ENCODE peak calls at places on chromosomes 5 and 9, in nine cellular contexts. One of them, this sample, is unnamed.

GRCh38 chr5:38780950-38781349 is 64.9 kb upstream of the OSMR start:
- DNase-seq in AG04450: peak
- DNase-seq in naive thymus-derived CD4-positive, alpha-beta T cell: no peak
- DNase-seq in iPS-NIHi11: no peak
- DNase-seq in NCI-H1694: no peak
- DNase-seq in left cardiac atrium: peak
- DNase-seq in activated naive CD4-positive, alpha-beta T cell: no peak
- DNase-seq in foreskin fibroblast: peak
- DNase-seq in RWPE1: peak
- DNase-seq in this sample: peak

GRCh38 chr5:50744761-50745160 is 78.3 kb downstream of the PARP8 start:
- DNase-seq in left cardiac atrium: no peak
- DNase-seq in NCI-H1694: no peak
- DNase-seq in foreskin fibroblast: peak
- DNase-seq in naive thymus-derived CD4-positive, alpha-beta T cell: peak
- DNase-seq in activated naive CD4-positive, alpha-beta T cell: no peak
- DNase-seq in RWPE1: no peak
- DNase-seq in iPS-NIHi11: no peak
- DNase-seq in AG04450: peak
- DNase-seq in this sample: peak

GRCh38 chr9:1051286-1052118 is 1.3 kb downstream of the DMRT2 start:
- DNase-seq in NCI-H1694: no peak
- DNase-seq in RWPE1: no peak
- DNase-seq in left cardiac atrium: no peak
- DNase-seq in iPS-NIHi11: peak
- DNase-seq in AG04450: no peak
- DNase-seq in foreskin fibroblast: no peak
- DNase-seq in naive thymus-derived CD4-positive, alpha-beta T cell: no peak
- DNase-seq in activated naive CD4-positive, alpha-beta T cell: no peak
- DNase-seq in this sample: no peak

GRCh38 chr5:168713051-168713450 is 133.9 kb upstream of the PANK3 start:
- DNase-seq in naive thymus-derived CD4-positive, alpha-beta T cell: no peak
- DNase-seq in AG04450: no peak
- DNase-seq in left cardiac atrium: no peak
- DNase-seq in iPS-NIHi11: no peak
- DNase-seq in activated naive CD4-positive, alpha-beta T cell: no peak
- DNase-seq in NCI-H1694: no peak
- DNase-seq in RWPE1: no peak
- DNase-seq in foreskin fibroblast: no peak
- DNase-seq in this sample: no peak

GRCh38 chr9:83633260-83633659 is 10.3 kb downstream of the IDNK start:
- DNase-seq in left cardiac atrium: no peak
- DNase-seq in NCI-H1694: no peak
- DNase-seq in activated naive CD4-positive, alpha-beta T cell: no peak
- DNase-seq in RWPE1: no peak
- DNase-seq in foreskin fibroblast: no peak
- DNase-seq in AG04450: no peak
- DNase-seq in naive thymus-derived CD4-positive, alpha-beta T cell: no peak
- DNase-seq in iPS-NIHi11: no peak
- DNase-seq in this sample: no peak

GRCh38 chr9:129156163-129156562 is 21.9 kb downstream of the IER5L start:
- DNase-seq in AG04450: no peak
- DNase-seq in left cardiac atrium: no peak
- DNase-seq in RWPE1: no peak
- DNase-seq in iPS-NIHi11: no peak
- DNase-seq in naive thymus-derived CD4-positive, alpha-beta T cell: no peak
- DNase-seq in activated naive CD4-positive, alpha-beta T cell: no peak
- DNase-seq in foreskin fibroblast: no peak
- DNase-seq in NCI-H1694: no peak
- DNase-seq in this sample: no peak

GRCh38 chr5:105392710-105393149 is 1830.1 kb upstream of the NUDT12 start:
- DNase-seq in iPS-NIHi11: no peak
- DNase-seq in naive thymus-derived CD4-positive, alpha-beta T cell: no peak
- DNase-seq in activated naive CD4-positive, alpha-beta T cell: no peak
- DNase-seq in AG04450: no peak
- DNase-seq in left cardiac atrium: no peak
- DNase-seq in foreskin fibroblast: no peak
- DNase-seq in NCI-H1694: no peak
- DNase-seq in RWPE1: no peak
- DNase-seq in this sample: no peak

GRCh38 chr5:97044057-97044456 is 98.4 kb downstream of the LIX1 start:
- DNase-seq in iPS-NIHi11: peak
- DNase-seq in AG04450: no peak
- DNase-seq in left cardiac atrium: peak
- DNase-seq in foreskin fibroblast: peak
- DNase-seq in NCI-H1694: no peak
- DNase-seq in naive thymus-derived CD4-positive, alpha-beta T cell: no peak
- DNase-seq in RWPE1: no peak
- DNase-seq in activated naive CD4-positive, alpha-beta T cell: no peak
- DNase-seq in this sample: peak

GRCh38 chr5:131019601-131020315 is 145.3 kb downstream of the HINT1 start:
- DNase-seq in iPS-NIHi11: no peak
- DNase-seq in activated naive CD4-positive, alpha-beta T cell: no peak
- DNase-seq in foreskin fibroblast: no peak
- DNase-seq in NCI-H1694: no peak
- DNase-seq in AG04450: no peak
- DNase-seq in naive thymus-derived CD4-positive, alpha-beta T cell: no peak
- DNase-seq in RWPE1: no peak
- DNase-seq in left cardiac atrium: no peak
- DNase-seq in this sample: no peak

GRCh38 chr9:121376214-121376830 is 6.3 kb upstream of the STOM start:
- DNase-seq in naive thymus-derived CD4-positive, alpha-beta T cell: no peak
- DNase-seq in NCI-H1694: no peak
- DNase-seq in iPS-NIHi11: no peak
- DNase-seq in left cardiac atrium: no peak
- DNase-seq in AG04450: no peak
- DNase-seq in foreskin fibroblast: no peak
- DNase-seq in activated naive CD4-positive, alpha-beta T cell: no peak
- DNase-seq in RWPE1: no peak
- DNase-seq in this sample: peak

GRCh38 chr5:68251386-68251785 is 35.8 kb downstream of the PIK3R1 start:
- DNase-seq in naive thymus-derived CD4-positive, alpha-beta T cell: peak
- DNase-seq in foreskin fibroblast: peak
- DNase-seq in RWPE1: peak
- DNase-seq in iPS-NIHi11: peak
- DNase-seq in NCI-H1694: no peak
- DNase-seq in AG04450: no peak
- DNase-seq in left cardiac atrium: peak
- DNase-seq in activated naive CD4-positive, alpha-beta T cell: peak
- DNase-seq in this sample: no peak

GRCh38 chr9:88775037-88775471 is 216.2 kb upstream of the S1PR3 start:
- DNase-seq in AG04450: peak
- DNase-seq in left cardiac atrium: peak
- DNase-seq in naive thymus-derived CD4-positive, alpha-beta T cell: no peak
- DNase-seq in activated naive CD4-positive, alpha-beta T cell: no peak
- DNase-seq in NCI-H1694: no peak
- DNase-seq in iPS-NIHi11: no peak
- DNase-seq in RWPE1: no peak
- DNase-seq in foreskin fibroblast: peak
- DNase-seq in this sample: no peak

GRCh38 chr5:82405618-82406199 is 127.6 kb upstream of the RPS23 start:
- DNase-seq in RWPE1: peak
- DNase-seq in iPS-NIHi11: no peak
- DNase-seq in activated naive CD4-positive, alpha-beta T cell: no peak
- DNase-seq in foreskin fibroblast: peak
- DNase-seq in AG04450: peak
- DNase-seq in left cardiac atrium: no peak
- DNase-seq in naive thymus-derived CD4-positive, alpha-beta T cell: no peak
- DNase-seq in NCI-H1694: no peak
- DNase-seq in this sample: peak

GRCh38 chr5:152142845-152143469 is 218.3 kb upstream of the GLRA1 start:
- DNase-seq in iPS-NIHi11: peak
- DNase-seq in activated naive CD4-positive, alpha-beta T cell: peak
- DNase-seq in NCI-H1694: peak
- DNase-seq in naive thymus-derived CD4-positive, alpha-beta T cell: peak
- DNase-seq in left cardiac atrium: peak
- DNase-seq in RWPE1: peak
- DNase-seq in AG04450: peak
- DNase-seq in foreskin fibroblast: peak
- DNase-seq in this sample: peak

GRCh38 chr5:55820488-55820887 is 30.7 kb upstream of the IL31RA start:
- DNase-seq in RWPE1: no peak
- DNase-seq in naive thymus-derived CD4-positive, alpha-beta T cell: no peak
- DNase-seq in activated naive CD4-positive, alpha-beta T cell: no peak
- DNase-seq in left cardiac atrium: no peak
- DNase-seq in iPS-NIHi11: no peak
- DNase-seq in NCI-H1694: no peak
- DNase-seq in foreskin fibroblast: no peak
- DNase-seq in AG04450: no peak
- DNase-seq in this sample: no peak

GRCh38 chr9:21434202-21435014 is 5.8 kb upstream of the IFNA1 start:
- DNase-seq in activated naive CD4-positive, alpha-beta T cell: no peak
- DNase-seq in iPS-NIHi11: peak
- DNase-seq in RWPE1: peak
- DNase-seq in foreskin fibroblast: peak
- DNase-seq in NCI-H1694: peak
- DNase-seq in left cardiac atrium: peak
- DNase-seq in AG04450: peak
- DNase-seq in naive thymus-derived CD4-positive, alpha-beta T cell: peak
- DNase-seq in this sample: no peak

GRCh38 chr9:116653580-116654355 is 33.3 kb upstream of the TRIM32 start:
- DNase-seq in foreskin fibroblast: no peak
- DNase-seq in left cardiac atrium: peak
- DNase-seq in NCI-H1694: no peak
- DNase-seq in RWPE1: no peak
- DNase-seq in iPS-NIHi11: no peak
- DNase-seq in activated naive CD4-positive, alpha-beta T cell: no peak
- DNase-seq in naive thymus-derived CD4-positive, alpha-beta T cell: no peak
- DNase-seq in AG04450: no peak
- DNase-seq in this sample: no peak

GRCh38 chr9:126347911-126348760 is 21.5 kb downstream of the MVB12B start:
- DNase-seq in left cardiac atrium: no peak
- DNase-seq in AG04450: no peak
- DNase-seq in naive thymus-derived CD4-positive, alpha-beta T cell: no peak
- DNase-seq in RWPE1: no peak
- DNase-seq in iPS-NIHi11: peak
- DNase-seq in foreskin fibroblast: no peak
- DNase-seq in NCI-H1694: no peak
- DNase-seq in activated naive CD4-positive, alpha-beta T cell: no peak
- DNase-seq in this sample: no peak

GRCh38 chr9:114662081-114662989 is 4.7 kb upstream of the TEX53 start:
- DNase-seq in activated naive CD4-positive, alpha-beta T cell: peak
- DNase-seq in foreskin fibroblast: no peak
- DNase-seq in AG04450: no peak
- DNase-seq in naive thymus-derived CD4-positive, alpha-beta T cell: peak
- DNase-seq in RWPE1: peak
- DNase-seq in left cardiac atrium: peak
- DNase-seq in iPS-NIHi11: peak
- DNase-seq in NCI-H1694: no peak
- DNase-seq in this sample: peak

GRCh38 chr9:133770076-133770777 is 32.1 kb upstream of the SARDH start:
- DNase-seq in naive thymus-derived CD4-positive, alpha-beta T cell: no peak
- DNase-seq in foreskin fibroblast: no peak
- DNase-seq in RWPE1: no peak
- DNase-seq in activated naive CD4-positive, alpha-beta T cell: no peak
- DNase-seq in iPS-NIHi11: no peak
- DNase-seq in NCI-H1694: no peak
- DNase-seq in left cardiac atrium: peak
- DNase-seq in AG04450: no peak
- DNase-seq in this sample: no peak

GRCh38 chr9:114154597-114155102 is 687 bp upstream of the COL27A1 start:
- DNase-seq in activated naive CD4-positive, alpha-beta T cell: no peak
- DNase-seq in AG04450: no peak
- DNase-seq in naive thymus-derived CD4-positive, alpha-beta T cell: no peak
- DNase-seq in foreskin fibroblast: no peak
- DNase-seq in iPS-NIHi11: no peak
- DNase-seq in left cardiac atrium: no peak
- DNase-seq in NCI-H1694: no peak
- DNase-seq in RWPE1: no peak
- DNase-seq in this sample: no peak

GRCh38 chr5:93349613-93350012 is 231.4 kb downstream of the NR2F1-AS1 start:
- DNase-seq in iPS-NIHi11: no peak
- DNase-seq in left cardiac atrium: no peak
- DNase-seq in RWPE1: peak
- DNase-seq in activated naive CD4-positive, alpha-beta T cell: no peak
- DNase-seq in foreskin fibroblast: peak
- DNase-seq in NCI-H1694: no peak
- DNase-seq in naive thymus-derived CD4-positive, alpha-beta T cell: no peak
- DNase-seq in AG04450: peak
- DNase-seq in this sample: no peak

GRCh38 chr5:63145167-63145566 is 566.5 kb downstream of the LRRC70 start:
- DNase-seq in RWPE1: no peak
- DNase-seq in AG04450: no peak
- DNase-seq in activated naive CD4-positive, alpha-beta T cell: no peak
- DNase-seq in left cardiac atrium: peak
- DNase-seq in naive thymus-derived CD4-positive, alpha-beta T cell: no peak
- DNase-seq in NCI-H1694: no peak
- DNase-seq in iPS-NIHi11: no peak
- DNase-seq in foreskin fibroblast: no peak
- DNase-seq in this sample: no peak

GRCh38 chr5:137598341-137598740 is 99.2 kb upstream of the SPOCK1 start:
- DNase-seq in AG04450: no peak
- DNase-seq in iPS-NIHi11: no peak
- DNase-seq in NCI-H1694: peak
- DNase-seq in activated naive CD4-positive, alpha-beta T cell: no peak
- DNase-seq in naive thymus-derived CD4-positive, alpha-beta T cell: no peak
- DNase-seq in left cardiac atrium: no peak
- DNase-seq in RWPE1: no peak
- DNase-seq in foreskin fibroblast: no peak
- DNase-seq in this sample: no peak

GRCh38 chr9:33117306-33117705 is 40.8 kb upstream of the SMU1 start:
- DNase-seq in NCI-H1694: no peak
- DNase-seq in AG04450: no peak
- DNase-seq in foreskin fibroblast: no peak
- DNase-seq in naive thymus-derived CD4-positive, alpha-beta T cell: no peak
- DNase-seq in activated naive CD4-positive, alpha-beta T cell: no peak
- DNase-seq in RWPE1: no peak
- DNase-seq in iPS-NIHi11: no peak
- DNase-seq in left cardiac atrium: no peak
- DNase-seq in this sample: no peak